ENCODE peak calls at places on chromosomes 2 and 18, in eight cellular contexts. One of them, this sample, is unnamed.

GRCh38 chr2:75003773-75004172 is 45.3 kb downstream of the POLE4 start:
- DNase-seq in ovary: no peak
- DNase-seq in spleen: no peak
- DNase-seq in stomach: no peak
- DNase-seq in adrenal gland: no peak
- DNase-seq in CD8-positive, alpha-beta T cell: no peak
- DNase-seq in GM23248: peak
- DNase-seq in GM23338: no peak
- DNase-seq in this sample: no peak

GRCh38 chr2:136310005-136310495 is 192.1 kb upstream of the CXCR4 start:
- DNase-seq in GM23338: no peak
- DNase-seq in ovary: no peak
- DNase-seq in stomach: no peak
- DNase-seq in CD8-positive, alpha-beta T cell: no peak
- DNase-seq in adrenal gland: no peak
- DNase-seq in GM23248: no peak
- DNase-seq in spleen: no peak
- DNase-seq in this sample: no peak

GRCh38 chr18:47773931-47774330 is 156.5 kb downstream of the SMAD2 start:
- DNase-seq in GM23248: no peak
- DNase-seq in adrenal gland: no peak
- DNase-seq in GM23338: no peak
- DNase-seq in CD8-positive, alpha-beta T cell: no peak
- DNase-seq in stomach: no peak
- DNase-seq in ovary: no peak
- DNase-seq in spleen: no peak
- DNase-seq in this sample: no peak

GRCh38 chr2:234502919-234503285 is 6.0 kb upstream of the ARL4C start:
- DNase-seq in spleen: no peak
- DNase-seq in GM23338: no peak
- DNase-seq in adrenal gland: no peak
- DNase-seq in ovary: no peak
- DNase-seq in GM23248: peak
- DNase-seq in CD8-positive, alpha-beta T cell: no peak
- DNase-seq in stomach: no peak
- DNase-seq in this sample: no peak

GRCh38 chr2:190467575-190468083 is 59.5 kb downstream of the MFSD6 start:
- DNase-seq in GM23338: no peak
- DNase-seq in GM23248: peak
- DNase-seq in adrenal gland: peak
- DNase-seq in CD8-positive, alpha-beta T cell: no peak
- DNase-seq in stomach: no peak
- DNase-seq in ovary: no peak
- DNase-seq in spleen: no peak
- DNase-seq in this sample: no peak

GRCh38 chr2:97748397-97748796 is 35.0 kb downstream of the ZAP70 start:
- DNase-seq in spleen: peak
- DNase-seq in adrenal gland: no peak
- DNase-seq in stomach: no peak
- DNase-seq in ovary: no peak
- DNase-seq in CD8-positive, alpha-beta T cell: peak
- DNase-seq in GM23338: peak
- DNase-seq in GM23248: peak
- DNase-seq in this sample: peak

GRCh38 chr2:168712053-168712452 is 90.4 kb upstream of the NOSTRIN start:
- DNase-seq in ovary: no peak
- DNase-seq in GM23248: no peak
- DNase-seq in GM23338: peak
- DNase-seq in spleen: no peak
- DNase-seq in stomach: no peak
- DNase-seq in adrenal gland: no peak
- DNase-seq in CD8-positive, alpha-beta T cell: no peak
- DNase-seq in this sample: no peak

GRCh38 chr2:170310876-170311502 is 133.0 kb downstream of the MYO3B start:
- DNase-seq in stomach: no peak
- DNase-seq in ovary: no peak
- DNase-seq in spleen: no peak
- DNase-seq in CD8-positive, alpha-beta T cell: no peak
- DNase-seq in adrenal gland: no peak
- DNase-seq in GM23338: no peak
- DNase-seq in GM23248: no peak
- DNase-seq in this sample: no peak

GRCh38 chr2:111703759-111704158 is 180.2 kb downstream of the ANAPC1 start:
- DNase-seq in GM23248: no peak
- DNase-seq in ovary: no peak
- DNase-seq in CD8-positive, alpha-beta T cell: no peak
- DNase-seq in GM23338: no peak
- DNase-seq in adrenal gland: no peak
- DNase-seq in spleen: no peak
- DNase-seq in stomach: no peak
- DNase-seq in this sample: no peak

GRCh38 chr2:152098033-152098797 is 629 bp downstream of the CACNB4 start:
- DNase-seq in spleen: peak
- DNase-seq in CD8-positive, alpha-beta T cell: no peak
- DNase-seq in adrenal gland: peak
- DNase-seq in GM23338: peak
- DNase-seq in stomach: peak
- DNase-seq in ovary: peak
- DNase-seq in GM23248: peak
- DNase-seq in this sample: peak

GRCh38 chr2:235500761-235501662 is 7.2 kb downstream of the AGAP1 start:
- DNase-seq in CD8-positive, alpha-beta T cell: no peak
- DNase-seq in adrenal gland: no peak
- DNase-seq in ovary: no peak
- DNase-seq in GM23248: peak
- DNase-seq in GM23338: no peak
- DNase-seq in stomach: no peak
- DNase-seq in spleen: no peak
- DNase-seq in this sample: no peak

GRCh38 chr2:113178069-113178468 is 4.3 kb downstream of the PSD4 start:
- DNase-seq in adrenal gland: no peak
- DNase-seq in spleen: peak
- DNase-seq in GM23338: no peak
- DNase-seq in GM23248: no peak
- DNase-seq in CD8-positive, alpha-beta T cell: no peak
- DNase-seq in stomach: no peak
- DNase-seq in ovary: no peak
- DNase-seq in this sample: no peak

GRCh38 chr2:134207589-134208209 is 46.2 kb upstream of the MGAT5 start:
- DNase-seq in GM23248: peak
- DNase-seq in CD8-positive, alpha-beta T cell: peak
- DNase-seq in stomach: peak
- DNase-seq in spleen: peak
- DNase-seq in GM23338: peak
- DNase-seq in adrenal gland: peak
- DNase-seq in ovary: no peak
- DNase-seq in this sample: peak

GRCh38 chr2:136075466-136075865 is 42.5 kb downstream of the CXCR4 start:
- DNase-seq in stomach: no peak
- DNase-seq in CD8-positive, alpha-beta T cell: no peak
- DNase-seq in GM23338: no peak
- DNase-seq in ovary: no peak
- DNase-seq in spleen: no peak
- DNase-seq in adrenal gland: no peak
- DNase-seq in GM23248: no peak
- DNase-seq in this sample: no peak

GRCh38 chr2:10448208-10448645 is at the start of gene ODC1:
- DNase-seq in stomach: peak
- DNase-seq in spleen: peak
- DNase-seq in adrenal gland: peak
- DNase-seq in ovary: peak
- DNase-seq in GM23248: peak
- DNase-seq in GM23338: peak
- DNase-seq in CD8-positive, alpha-beta T cell: peak
- DNase-seq in this sample: peak

GRCh38 chr2:53911434-53912189 is 51.8 kb upstream of the GPR75 start:
- DNase-seq in GM23338: peak
- DNase-seq in GM23248: peak
- DNase-seq in adrenal gland: no peak
- DNase-seq in CD8-positive, alpha-beta T cell: no peak
- DNase-seq in spleen: no peak
- DNase-seq in stomach: no peak
- DNase-seq in ovary: no peak
- DNase-seq in this sample: no peak

GRCh38 chr2:12803616-12804015 is 86.9 kb downstream of the TRIB2 start:
- DNase-seq in adrenal gland: no peak
- DNase-seq in stomach: no peak
- DNase-seq in CD8-positive, alpha-beta T cell: no peak
- DNase-seq in GM23338: no peak
- DNase-seq in GM23248: peak
- DNase-seq in spleen: no peak
- DNase-seq in ovary: no peak
- DNase-seq in this sample: no peak

DNA sequence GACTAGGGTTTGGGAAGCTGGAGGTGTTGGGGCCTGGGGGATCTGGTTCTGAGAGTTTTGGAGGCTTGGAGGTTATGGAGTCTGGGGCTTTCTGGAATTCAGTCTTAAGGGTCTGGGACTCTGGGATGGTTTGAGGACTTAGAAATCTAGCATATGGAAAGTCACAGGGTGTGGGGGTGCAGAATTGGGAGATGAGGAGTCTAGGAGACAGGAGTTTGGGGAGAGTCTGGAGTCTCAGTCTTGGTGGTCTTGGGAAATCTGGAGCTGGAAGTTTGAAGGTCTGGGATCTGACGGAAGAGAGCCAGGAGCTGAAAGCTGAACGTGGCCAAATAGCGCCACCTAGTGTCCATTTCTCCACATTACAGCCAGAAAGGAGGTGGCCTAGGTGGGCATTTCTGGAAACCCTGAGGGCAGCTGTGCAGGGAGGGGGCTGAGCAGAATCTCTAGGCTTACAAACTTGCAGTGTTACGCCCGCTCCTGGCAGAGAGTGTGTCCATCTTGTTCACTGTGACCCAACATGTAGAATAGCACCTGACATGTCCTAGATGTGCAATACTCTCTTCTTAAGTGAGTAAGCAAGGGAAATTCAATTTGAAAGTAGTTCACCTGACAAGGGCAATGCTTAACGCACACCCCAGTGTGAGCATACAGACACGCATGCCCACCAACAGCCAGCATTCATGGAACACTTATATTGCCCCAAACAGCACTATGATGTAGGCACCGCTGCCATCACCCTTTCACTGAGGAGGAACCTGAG is 204.8 kb downstream of the TFCP2L1 start:
- DNase-seq in CD8-positive, alpha-beta T cell: peak
- DNase-seq in ovary: peak
- DNase-seq in GM23248: peak
- DNase-seq in stomach: peak
- DNase-seq in adrenal gland: no peak
- DNase-seq in GM23338: peak
- DNase-seq in spleen: no peak
- DNase-seq in this sample: peak
- H3K27ac ChIP-seq in CD8-positive, alpha-beta T cell: no peak
- H3K27ac ChIP-seq in ovary: no peak
- H3K27ac ChIP-seq in GM23248: no peak
- H3K27ac ChIP-seq in stomach: no peak
- H3K27ac ChIP-seq in adrenal gland: no peak
- H3K27ac ChIP-seq in GM23338: no peak
- H3K27ac ChIP-seq in spleen: no peak
- H3K27ac ChIP-seq in this sample: no peak

DNA sequence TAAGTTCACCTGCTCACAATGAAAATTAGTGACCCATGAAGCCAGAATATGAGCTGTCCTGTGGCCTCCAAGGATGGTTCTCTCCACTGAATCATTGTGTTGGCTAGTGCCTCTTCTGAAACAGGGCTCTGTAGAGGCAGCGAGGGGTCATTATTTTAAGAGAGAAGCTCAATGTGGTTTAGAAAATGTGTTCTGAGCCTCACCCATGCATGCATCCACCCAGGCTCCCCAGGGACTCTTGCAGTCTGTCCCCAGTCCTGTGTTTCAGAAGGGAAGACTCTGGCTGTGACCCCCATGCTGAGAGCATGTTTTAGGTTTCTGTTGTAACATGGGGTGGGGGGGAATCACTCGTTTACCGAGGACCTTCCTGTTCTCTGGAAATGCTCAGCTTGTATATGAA is 135.2 kb downstream of the RNF144A start:
- DNase-seq in stomach: no peak
- DNase-seq in spleen: peak
- DNase-seq in GM23338: no peak
- DNase-seq in ovary: no peak
- DNase-seq in adrenal gland: no peak
- DNase-seq in GM23248: no peak
- DNase-seq in CD8-positive, alpha-beta T cell: no peak
- DNase-seq in this sample: no peak
- H3K4me3 ChIP-seq in stomach: no peak
- H3K4me3 ChIP-seq in spleen: no peak
- H3K4me3 ChIP-seq in GM23338: no peak
- H3K4me3 ChIP-seq in ovary: no peak
- H3K4me3 ChIP-seq in adrenal gland: no peak
- H3K4me3 ChIP-seq in GM23248: no peak
- H3K4me3 ChIP-seq in CD8-positive, alpha-beta T cell: no peak
- H3K4me3 ChIP-seq in this sample: no peak

GRCh38 chr2:11702946-11703345 is 33.0 kb upstream of the NTSR2 start:
- DNase-seq in adrenal gland: no peak
- DNase-seq in GM23248: no peak
- DNase-seq in spleen: no peak
- DNase-seq in CD8-positive, alpha-beta T cell: no peak
- DNase-seq in ovary: no peak
- DNase-seq in GM23338: no peak
- DNase-seq in stomach: no peak
- DNase-seq in this sample: no peak

GRCh38 chr2:11699686-11700670 is 30.0 kb upstream of the NTSR2 start:
- DNase-seq in ovary: no peak
- DNase-seq in GM23248: no peak
- DNase-seq in GM23338: no peak
- DNase-seq in adrenal gland: no peak
- DNase-seq in CD8-positive, alpha-beta T cell: no peak
- DNase-seq in spleen: no peak
- DNase-seq in stomach: no peak
- DNase-seq in this sample: peak

GRCh38 chr2:11703700-11704099 is 33.7 kb upstream of the NTSR2 start:
- DNase-seq in GM23248: peak
- DNase-seq in adrenal gland: no peak
- DNase-seq in GM23338: no peak
- DNase-seq in spleen: no peak
- DNase-seq in stomach: no peak
- DNase-seq in CD8-positive, alpha-beta T cell: no peak
- DNase-seq in ovary: no peak
- DNase-seq in this sample: no peak

GRCh38 chr2:11701831-11702301 is 31.9 kb upstream of the NTSR2 start:
- DNase-seq in GM23248: no peak
- DNase-seq in adrenal gland: peak
- DNase-seq in GM23338: no peak
- DNase-seq in spleen: no peak
- DNase-seq in stomach: no peak
- DNase-seq in CD8-positive, alpha-beta T cell: no peak
- DNase-seq in ovary: no peak
- DNase-seq in this sample: no peak

GRCh38 chr2:11701206-11701605 is 31.2 kb upstream of the NTSR2 start:
- DNase-seq in stomach: no peak
- DNase-seq in spleen: no peak
- DNase-seq in CD8-positive, alpha-beta T cell: no peak
- DNase-seq in ovary: no peak
- DNase-seq in adrenal gland: no peak
- DNase-seq in GM23338: no peak
- DNase-seq in GM23248: no peak
- DNase-seq in this sample: no peak
- H3K27ac ChIP-seq in stomach: no peak
- H3K27ac ChIP-seq in spleen: no peak
- H3K27ac ChIP-seq in CD8-positive, alpha-beta T cell: no peak
- H3K27ac ChIP-seq in ovary: no peak
- H3K27ac ChIP-seq in adrenal gland: no peak
- H3K27ac ChIP-seq in GM23338: no peak
- H3K27ac ChIP-seq in GM23248: no peak
- H3K27ac ChIP-seq in this sample: no peak

GRCh38 chr2:21220930-21221329 is 97.2 kb downstream of the TDRD15 start:
- DNase-seq in GM23338: no peak
- DNase-seq in spleen: no peak
- DNase-seq in stomach: peak
- DNase-seq in ovary: no peak
- DNase-seq in adrenal gland: no peak
- DNase-seq in CD8-positive, alpha-beta T cell: no peak
- DNase-seq in GM23248: no peak
- DNase-seq in this sample: peak
- H3K4me3 ChIP-seq in GM23338: no peak
- H3K4me3 ChIP-seq in spleen: no peak
- H3K4me3 ChIP-seq in stomach: no peak
- H3K4me3 ChIP-seq in ovary: no peak
- H3K4me3 ChIP-seq in adrenal gland: no peak
- H3K4me3 ChIP-seq in CD8-positive, alpha-beta T cell: no peak
- H3K4me3 ChIP-seq in GM23248: no peak
- H3K4me3 ChIP-seq in this sample: no peak

This sample was measured in small intestine.